ENCODE peak calls at places on chromosomes 2 and 18, in ten cellular contexts. V is GM12878, C is fibroblast of pulmonary artery, L is HCT116, M is suprapubic skin, R is mesenchymal stem cell, Z is AG10803, J is right lobe of liver, B is prostate gland, E is pancreas. X is an unnamed sample.

GRCh38 chr2:84862006-84862405 is 18.9 kb downstream of the TRABD2A start:
- DNase-seq in V (no peak), C (no peak), L (no peak), M (no peak), R (no peak), Z (no peak), J (no peak), B (no peak), E (no peak), X (no peak)

GRCh38 chr18:77634495-77634894 is 384.8 kb downstream of the GALR1 start:
- DNase-seq in V (no peak), C (no peak), L (no peak), M (no peak), R (no peak), Z (no peak), J (no peak), B (no peak), E (no peak), X (no peak)

GRCh38 chr2:25493207-25493606 is 151.5 kb upstream of the DNMT3A start:
- DNase-seq in V (no peak), C (no peak), L (no peak), M (no peak), R (no peak), Z (no peak), J (no peak), B (no peak), E (no peak), X (no peak)

GRCh38 chr2:114940785-114941458 is 498.5 kb downstream of the DPP10 start:
- DNase-seq in V (no peak), C (no peak), L (no peak), M (no peak), R (no peak), Z (no peak), J (no peak), B (no peak), E (no peak), X (no peak)

GRCh38 chr2:8380026-8380425 is 301.8 kb upstream of the ID2 start:
- DNase-seq in V (no peak), C (no peak), L (no peak), M (no peak), R (peak), Z (no peak), J (no peak), B (no peak), E (no peak), X (no peak)

GRCh38 chr18:10027031-10027430 is 113.2 kb downstream of the VAPA start:
- DNase-seq in V (no peak), C (no peak), L (no peak), M (no peak), R (no peak), Z (no peak), J (no peak), B (no peak), E (no peak), X (no peak)

GRCh38 chr2:173943139-173943538 is 22.0 kb downstream of the SP3 start:
- DNase-seq in V (no peak), C (no peak), L (no peak), M (no peak), R (no peak), Z (no peak), J (no peak), B (no peak), E (no peak), X (no peak)

GRCh38 chr18:23259701-23260661 is 124.7 kb downstream of the CABLES1 start:
- DNase-seq in V (no peak), C (peak), L (no peak), M (peak), R (peak), Z (peak), J (peak), B (peak), E (peak), X (no peak)

GRCh38 chr2:84735383-84735782 is 145.5 kb downstream of the TRABD2A start:
- DNase-seq in V (no peak), C (no peak), L (no peak), M (no peak), R (no peak), Z (peak), J (no peak), B (no peak), E (no peak), X (no peak)

GRCh38 chr2:182866461-182867369 is at the start of gene FRZB:
- DNase-seq in V (no peak), C (peak), L (no peak), M (peak), R (peak), Z (peak), J (peak), B (peak), E (peak), X (peak)

GRCh38 chr18:10476430-10476829 is 22.0 kb downstream of the APCDD1 start:
- DNase-seq in V (no peak), C (peak), L (no peak), M (no peak), R (peak), Z (peak), J (no peak), B (peak), E (no peak), X (no peak)

GRCh38 chr2:24208490-24208889 is 33.6 kb downstream of the FAM228A start:
- DNase-seq in V (no peak), C (no peak), L (no peak), M (no peak), R (no peak), Z (no peak), J (no peak), B (no peak), E (no peak), X (no peak)

GRCh38 chr2:206085742-206086445 is at the start of gene INO80D:
- DNase-seq in V (peak), C (peak), L (peak), M (peak), R (peak), Z (peak), J (peak), B (peak), E (peak), X (peak)

GRCh38 chr2:100180503-100180902 is 38.1 kb upstream of the AFF3 start:
- DNase-seq in V (no peak), C (no peak), L (no peak), M (no peak), R (no peak), Z (no peak), J (no peak), B (no peak), E (no peak), X (no peak)
- H3K4me3 ChIP-seq in V (no peak), C (no peak), L (no peak), M (no peak), R (no peak), Z (no peak), J (no peak), B (no peak), E (no peak), X (no peak)

GRCh38 chr2:106272202-106272807 is 78.2 kb upstream of the UXS1 start:
- DNase-seq in V (no peak), C (no peak), L (no peak), M (no peak), R (no peak), Z (no peak), J (no peak), B (no peak), E (no peak), X (no peak)

GRCh38 chr2:106267997-106268396 is 73.9 kb upstream of the UXS1 start:
- DNase-seq in V (no peak), C (no peak), L (no peak), M (no peak), R (no peak), Z (no peak), J (no peak), B (no peak), E (no peak), X (no peak)

GRCh38 chr2:106275971-106276370 is 81.9 kb upstream of the UXS1 start:
- DNase-seq in V (no peak), C (no peak), L (no peak), M (no peak), R (no peak), Z (no peak), J (no peak), B (no peak), E (no peak), X (no peak)

GRCh38 chr2:106269591-106270291 is 75.6 kb upstream of the UXS1 start:
- DNase-seq in V (no peak), C (no peak), L (no peak), M (peak), R (no peak), Z (no peak), J (peak), B (peak), E (peak), X (no peak)

GRCh38 chr2:106270471-106270891 is 76.4 kb upstream of the UXS1 start:
- DNase-seq in V (no peak), C (no peak), L (no peak), M (no peak), R (no peak), Z (no peak), J (peak), B (no peak), E (no peak), X (no peak)
- H3K4me3 ChIP-seq in V (no peak), C (no peak), L (no peak), M (peak), R (peak), Z (peak), J (peak), B (no peak), E (peak), X (no peak)

GRCh38 chr18:13271512-13271911 is 53.0 kb downstream of the LDLRAD4 start:
- DNase-seq in V (no peak), C (no peak), L (no peak), M (no peak), R (no peak), Z (no peak), J (no peak), B (no peak), E (no peak), X (no peak)

GRCh38 chr18:13272411-13272810 is 53.9 kb downstream of the LDLRAD4 start:
- DNase-seq in V (no peak), C (no peak), L (no peak), M (no peak), R (no peak), Z (no peak), J (no peak), B (no peak), E (no peak), X (no peak)

GRCh38 chr18:13275075-13275474 is 56.5 kb downstream of the LDLRAD4 start:
- DNase-seq in V (no peak), C (no peak), L (no peak), M (no peak), R (no peak), Z (no peak), J (no peak), B (no peak), E (no peak), X (no peak)

GRCh38 chr18:13276530-13277520 is 58.3 kb downstream of the LDLRAD4 start:
- DNase-seq in V (no peak), C (no peak), L (no peak), M (no peak), R (no peak), Z (no peak), J (no peak), B (no peak), E (no peak), X (no peak)

GRCh38 chr18:13273800-13274199 is 55.2 kb downstream of the LDLRAD4 start:
- DNase-seq in V (no peak), C (no peak), L (no peak), M (no peak), R (no peak), Z (no peak), J (no peak), B (no peak), E (no peak), X (no peak)
- H3K4me3 ChIP-seq in V (no peak), C (no peak), L (no peak), M (no peak), R (no peak), Z (no peak), J (no peak), B (no peak), E (no peak), X (no peak)

GRCh38 chr18:59846814-59847490 is 52.8 kb upstream of the PMAIP1 start:
- DNase-seq in V (peak), C (peak), L (no peak), M (no peak), R (peak), Z (peak), J (no peak), B (no peak), E (no peak), X (no peak)
- H3K4me3 ChIP-seq in V (peak), C (no peak), L (no peak), M (no peak), R (no peak), Z (no peak), J (no peak), B (no peak), E (no peak), X (no peak)

GRCh38 chr2:107809835-107810234 is 16.9 kb upstream of the RGPD4 start:
- DNase-seq in V (no peak), C (no peak), L (no peak), M (no peak), R (no peak), Z (no peak), J (no peak), B (no peak), E (no peak), X (no peak)
- H3K4me3 ChIP-seq in V (no peak), C (no peak), L (no peak), M (no peak), R (no peak), Z (no peak), J (no peak), B (no peak), E (no peak), X (no peak)

GRCh38 chr2:30235008-30235655 is 3.8 kb downstream of the LBH start:
- DNase-seq in V (no peak), C (no peak), L (no peak), M (peak), R (no peak), Z (peak), J (no peak), B (no peak), E (no peak), X (no peak)
- H3K4me3 ChIP-seq in V (peak), C (no peak), L (no peak), M (peak), R (no peak), Z (peak), J (no peak), B (no peak), E (no peak), X (no peak)

GRCh38 chr18:76521367-76521766 is 26.3 kb upstream of the ZNF516 start:
- DNase-seq in V (no peak), C (no peak), L (no peak), M (no peak), R (no peak), Z (no peak), J (no peak), B (no peak), E (no peak), X (no peak)
- H3K4me3 ChIP-seq in V (no peak), C (no peak), L (no peak), M (no peak), R (no peak), Z (no peak), J (no peak), B (no peak), E (no peak), X (no peak)

GRCh38 chr18:67243799-67244587 is 272.5 kb downstream of the DSEL start:
- DNase-seq in V (no peak), C (peak), L (no peak), M (no peak), R (peak), Z (peak), J (no peak), B (no peak), E (no peak), X (no peak)
- H3K4me3 ChIP-seq in V (peak), C (peak), L (no peak), M (no peak), R (peak), Z (peak), J (no peak), B (no peak), E (no peak), X (peak)

DNA sequence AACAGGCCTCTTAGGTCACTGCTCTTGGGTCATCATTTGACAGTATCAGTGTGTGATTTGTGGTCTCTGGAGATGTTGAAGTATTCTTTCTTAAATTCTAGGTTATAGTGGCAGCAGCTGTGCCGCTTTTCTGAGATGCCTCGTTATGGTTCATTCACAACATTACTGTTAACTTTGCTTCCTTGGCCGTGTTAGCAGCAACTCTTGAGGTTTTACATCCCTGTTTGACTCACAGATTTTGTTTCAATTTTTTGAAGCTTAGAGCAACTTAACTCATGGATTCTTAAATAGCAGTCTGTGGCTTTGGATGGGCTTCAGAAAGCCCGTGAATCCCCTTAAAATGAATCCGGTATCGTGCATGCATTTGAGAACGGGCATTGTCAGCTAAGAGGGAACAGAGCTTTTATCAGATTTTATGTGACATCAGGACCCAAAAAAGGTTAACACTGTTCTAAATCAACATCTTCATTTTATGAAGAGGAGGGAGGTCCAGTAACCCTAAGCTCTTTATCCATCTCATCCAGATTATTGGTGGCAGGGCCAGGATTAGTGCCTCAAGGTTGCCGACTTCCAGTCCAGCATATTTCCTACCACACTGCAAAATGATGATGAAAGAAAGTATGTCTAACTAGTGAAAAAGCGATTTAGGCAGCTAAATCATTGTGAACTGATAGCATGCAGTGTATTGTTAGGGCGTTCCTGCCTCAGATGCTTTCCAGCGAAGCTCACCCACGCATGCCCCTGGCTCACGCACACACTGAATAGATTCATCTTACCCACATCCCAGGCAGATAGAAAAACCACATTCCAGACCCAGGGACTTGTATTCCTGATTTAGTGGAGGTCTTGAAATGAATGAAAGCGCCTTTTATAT is 5.1 kb downstream of the TRIB2 start:
- DNase-seq in V (no peak), C (peak), L (no peak), M (no peak), R (no peak), Z (peak), J (no peak), B (no peak), E (no peak), X (no peak)
- H3K4me3 ChIP-seq in V (no peak), C (peak), L (no peak), M (peak), R (peak), Z (peak), J (peak), B (no peak), E (peak), X (no peak)

GRCh38 chr2:216057688-216058193 is 23.9 kb downstream of the PECR start:
- DNase-seq in V (peak), C (no peak), L (peak), M (no peak), R (peak), Z (peak), J (no peak), B (no peak), E (no peak), X (no peak)
- H3K4me3 ChIP-seq in V (peak), C (no peak), L (no peak), M (no peak), R (no peak), Z (no peak), J (no peak), B (no peak), E (peak), X (no peak)